ENCODE peak calls at places on chromosome 9, in eight cellular contexts. V is endothelial cell of umbilical vein, W is right lobe of liver, N is IMR-90, A is spleen, S is neural progenitor cell, G is K562, I is vagina. U is an unnamed sample.

GRCh38 chr9:31590091-31590490 is 794.4 kb upstream of the ACO1 start:
- DNase-seq in V (no peak), W (no peak), N (no peak), A (no peak), S (no peak), G (no peak), I (no peak), U (no peak)

GRCh38 chr9:78982849-78983248 is 588.9 kb upstream of the TLE4 start:
- DNase-seq in V (no peak), W (no peak), N (peak; percentile 56), A (no peak), S (no peak), G (no peak), I (no peak), U (peak; percentile 44)

GRCh38 chr9:135907006-135907434 is 326 bp downstream of the CAMSAP1 start:
- DNase-seq in V (no peak), W (peak; percentile 55), N (peak; percentile 28), A (peak; percentile 92), S (peak; percentile 89), G (peak; percentile 41), I (no peak), U (no peak)

GRCh38 chr9:4796988-4797956 is 4.5 kb downstream of the RCL1 start:
- DNase-seq in V (peak; percentile 61), W (no peak), N (peak; percentile 43), A (no peak), S (peak; percentile 70), G (no peak), I (no peak), U (no peak)

GRCh38 chr9:129694265-129694664 is 28.8 kb downstream of the PRRX2 start:
- DNase-seq in V (no peak), W (no peak), N (no peak), A (no peak), S (no peak), G (no peak), I (no peak), U (no peak)

GRCh38 chr9:95037789-95038521 is 279.6 kb downstream of the FANCC start:
- DNase-seq in V (no peak), W (no peak), N (no peak), A (no peak), S (no peak), G (no peak), I (no peak), U (no peak)

GRCh38 chr9:15317836-15318235 is 10.8 kb upstream of the TTC39B start:
- DNase-seq in V (no peak), W (no peak), N (peak; percentile 49), A (no peak), S (no peak), G (no peak), I (no peak), U (no peak)

GRCh38 chr9:32351845-32352244 is 32.6 kb upstream of the ACO1 start:
- DNase-seq in V (no peak), W (no peak), N (peak; percentile 2), A (no peak), S (peak; percentile 66), G (no peak), I (no peak), U (no peak)

GRCh38 chr9:128702949-128703615 is 779 bp downstream of the PKN3 start:
- DNase-seq in V (peak; percentile 32), W (peak; percentile 29), N (no peak), A (peak; percentile 82), S (peak; percentile 82), G (peak; percentile 82), I (no peak), U (no peak)

GRCh38 chr9:94056442-94056974 is 27.8 kb upstream of the PTPDC1 start:
- DNase-seq in V (peak; percentile 58), W (no peak), N (peak; percentile 76), A (no peak), S (no peak), G (no peak), I (no peak), U (no peak)

GRCh38 chr9:105405514-105406131 is 42.2 kb upstream of the FSD1L start:
- DNase-seq in V (peak; percentile 40), W (no peak), N (peak; percentile 21), A (no peak), S (peak; percentile 25), G (no peak), I (no peak), U (peak; percentile 32)

GRCh38 chr9:124011460-124012301 is at the start of gene LHX2:
- DNase-seq in V (peak; percentile 46), W (peak; percentile 61), N (peak; percentile 52), A (peak; percentile 81), S (peak; percentile 98), G (peak; percentile 50), I (no peak), U (no peak)

GRCh38 chr9:124015091-124015660 is 3.6 kb downstream of the LHX2 start:
- DNase-seq in V (no peak), W (no peak), N (no peak), A (peak; percentile 51), S (peak; percentile 75), G (no peak), I (no peak), U (no peak)

GRCh38 chr9:124012368-124013262 is 1.0 kb downstream of the LHX2 start:
- DNase-seq in V (no peak), W (peak; percentile 25), N (no peak), A (peak; percentile 67), S (peak; percentile 55), G (no peak), I (no peak), U (no peak)

GRCh38 chr9:124014355-124015026 is 2.9 kb downstream of the LHX2 start:
- DNase-seq in V (no peak), W (no peak), N (no peak), A (peak; percentile 0), S (no peak), G (no peak), I (no peak), U (no peak)

DNA sequence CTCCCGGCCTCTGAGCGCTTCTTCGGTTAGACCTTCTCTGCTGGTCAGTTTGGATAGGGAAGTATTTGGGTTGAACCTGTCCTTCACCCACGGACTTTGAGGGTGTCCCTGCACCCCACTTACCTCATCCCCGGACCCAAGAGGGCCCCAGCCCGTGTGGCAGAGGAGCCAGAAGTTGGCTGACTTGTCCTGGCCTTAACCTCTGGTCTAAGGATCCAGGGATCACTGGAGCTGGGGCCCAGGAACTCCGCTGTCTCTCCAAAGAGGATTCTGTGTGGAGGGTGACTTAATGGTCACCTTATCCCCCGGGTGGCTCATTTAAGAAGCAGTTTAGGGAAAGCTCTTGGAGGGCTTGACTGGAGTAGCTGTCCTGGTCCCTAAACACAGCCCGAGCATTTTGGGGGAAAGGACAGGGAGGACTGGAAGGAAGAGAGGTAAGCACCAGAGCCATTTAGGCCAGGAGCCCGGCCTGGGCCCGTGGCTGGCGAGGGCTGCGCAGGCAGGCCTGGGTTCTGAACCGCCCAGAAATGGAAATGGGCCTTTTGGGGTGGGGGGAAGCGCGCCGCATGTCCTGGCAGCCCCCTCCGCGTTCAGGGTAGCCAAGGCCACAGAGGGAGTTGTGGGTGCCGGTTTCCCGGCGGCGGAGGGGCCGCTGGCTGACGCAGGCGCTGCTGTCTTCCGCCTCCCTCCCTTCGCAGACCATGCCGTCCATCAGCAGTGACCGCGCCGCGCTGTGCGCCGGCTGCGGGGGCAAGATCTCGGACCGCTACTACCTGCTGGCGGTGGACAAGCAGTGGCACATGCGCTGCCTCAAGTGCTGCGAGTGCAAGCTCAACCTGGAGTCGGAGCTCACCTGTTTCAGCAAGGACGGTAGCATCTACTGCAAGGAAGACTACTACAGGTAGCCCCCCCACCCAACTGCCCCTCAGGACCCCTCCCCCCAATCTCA is 2.0 kb downstream of the LHX2 start:
- DNase-seq in V (no peak), W (peak; percentile 21), N (no peak), A (peak; percentile 47), S (peak; percentile 74), G (no peak), I (no peak), U (no peak)
- H3K27me3 ChIP-seq in V (peaks cover 97% of the 10 kb centered on the region), W (peaks cover 19% of the 10 kb centered on the region), N (peaks cover 97% of the 10 kb centered on the region), A (peaks cover 100% of the 10 kb centered on the region), S (peaks cover 100% of the 10 kb centered on the region), G (peaks cover 89% of the 10 kb centered on the region), I (peaks cover 50% of the 10 kb centered on the region), U (peaks cover 99% of the 10 kb centered on the region)

GRCh38 chr9:121731090-121731489 is 79.7 kb downstream of the DAB2IP start:
- DNase-seq in V (no peak), W (no peak), N (no peak), A (no peak), S (no peak), G (no peak), I (no peak), U (no peak)

GRCh38 chr9:121729769-121730168 is 78.3 kb downstream of the DAB2IP start:
- DNase-seq in V (no peak), W (no peak), N (no peak), A (no peak), S (no peak), G (no peak), I (no peak), U (no peak)

GRCh38 chr9:121727295-121728028 is 76.0 kb downstream of the DAB2IP start:
- DNase-seq in V (peak; percentile 16), W (no peak), N (no peak), A (no peak), S (no peak), G (no peak), I (no peak), U (no peak)

GRCh38 chr9:121730188-121730587 is 78.8 kb downstream of the DAB2IP start:
- DNase-seq in V (no peak), W (no peak), N (no peak), A (no peak), S (no peak), G (no peak), I (no peak), U (no peak)

DNA sequence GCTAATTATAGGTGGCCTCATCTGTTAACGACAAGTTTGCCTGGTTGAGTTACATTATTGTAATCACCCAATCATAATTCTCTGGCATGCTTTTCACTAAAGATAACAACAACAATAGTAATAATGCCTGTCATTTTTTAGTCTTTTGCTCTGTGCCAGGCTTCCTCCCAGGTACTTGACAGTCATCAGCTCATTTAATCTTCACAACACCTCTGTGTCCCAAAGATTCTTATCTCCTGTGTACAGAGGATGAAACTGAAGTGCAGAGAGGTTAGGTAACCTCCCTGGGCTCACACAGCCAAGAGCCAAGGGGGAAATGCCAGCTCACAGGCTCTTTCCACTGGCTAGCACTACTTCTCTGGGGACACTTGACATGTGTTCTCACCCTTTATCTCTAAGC is 77.5 kb downstream of the DAB2IP start:
- DNase-seq in V (no peak), W (no peak), N (no peak), A (no peak), S (no peak), G (no peak), I (no peak), U (no peak)
- TF ChIP-seq CTCF in V (no peak), W (no peak), N (no peak), A (no peak), S (no peak), G (no peak), I (no peak), U (no peak)

GRCh38 chr9:137720571-137721110 is 101.8 kb downstream of the EHMT1 start:
- DNase-seq in V (no peak), W (no peak), N (no peak), A (no peak), S (no peak), G (no peak), I (no peak), U (no peak)
- H3K27me3 ChIP-seq in V (no peaks in the 10 kb centered on the region), W (no peaks in the 10 kb centered on the region), N (no peaks in the 10 kb centered on the region), A (no peaks in the 10 kb centered on the region), S (no peaks in the 10 kb centered on the region), G (no peaks in the 10 kb centered on the region), I (no peaks in the 10 kb centered on the region), U (no peaks in the 10 kb centered on the region)

GRCh38 chr9:101675341-101675740 is 63.1 kb downstream of the GRIN3A start:
- DNase-seq in V (no peak), W (no peak), N (no peak), A (no peak), S (no peak), G (no peak), I (no peak), U (no peak)
- TF ChIP-seq CTCF in V (no peak), W (no peak), N (no peak), A (no peak), S (no peak), G (no peak), I (no peak), U (no peak)

GRCh38 chr9:131008086-131008485 is 888 bp upstream of the LAMC3 start:
- DNase-seq in V (no peak), W (no peak), N (no peak), A (no peak), S (no peak), G (no peak), I (no peak), U (no peak)
- H3K27me3 ChIP-seq in V (peaks cover 22% of the 10 kb centered on the region), W (no peaks in the 10 kb centered on the region), N (peaks cover 51% of the 10 kb centered on the region), A (peaks cover 73% of the 10 kb centered on the region), S (peaks cover 48% of the 10 kb centered on the region), G (peaks cover 84% of the 10 kb centered on the region), I (no peaks in the 10 kb centered on the region), U (peaks cover 21% of the 10 kb centered on the region)